ENCODE peak calls at places on chromosomes 5 and 9, in five cellular contexts. One of them, this sample, is unnamed. For H3K4me1, the result is how much of the 10 kb centered on the place peaks cover.

GRCh38 chr5:10756539-10756938 is 4.5 kb downstream of the DAP start:
- DNase-seq in kidney: no peak
- DNase-seq in PC-9: no peak
- DNase-seq in ovary: no peak
- DNase-seq in IMR-90: peak
- DNase-seq in this sample: no peak

GRCh38 chr5:13331585-13331984 is 612.9 kb downstream of the DNAH5 start:
- DNase-seq in kidney: peak
- DNase-seq in PC-9: no peak
- DNase-seq in IMR-90: no peak
- DNase-seq in ovary: no peak
- DNase-seq in this sample: no peak

GRCh38 chr5:169174923-169175322 is 126.0 kb downstream of the SLIT3 start:
- DNase-seq in ovary: no peak
- DNase-seq in kidney: no peak
- DNase-seq in PC-9: no peak
- DNase-seq in IMR-90: no peak
- DNase-seq in this sample: no peak

GRCh38 chr9:126499005-126499910 is 114.5 kb upstream of the LMX1B start:
- DNase-seq in IMR-90: peak
- DNase-seq in kidney: peak
- DNase-seq in ovary: peak
- DNase-seq in PC-9: no peak
- DNase-seq in this sample: no peak

GRCh38 chr5:93145019-93145418 is 436.0 kb downstream of the NR2F1-AS1 start:
- DNase-seq in ovary: no peak
- DNase-seq in IMR-90: no peak
- DNase-seq in PC-9: no peak
- DNase-seq in kidney: no peak
- DNase-seq in this sample: no peak

GRCh38 chr9:12735669-12736068 is 39.2 kb upstream of the LURAP1L start:
- DNase-seq in IMR-90: no peak
- DNase-seq in PC-9: no peak
- DNase-seq in kidney: no peak
- DNase-seq in ovary: no peak
- DNase-seq in this sample: no peak

GRCh38 chr9:91465420-91465819 is 41.8 kb upstream of the NFIL3 start:
- DNase-seq in IMR-90: peak
- DNase-seq in kidney: no peak
- DNase-seq in ovary: no peak
- DNase-seq in PC-9: peak
- DNase-seq in this sample: no peak

GRCh38 chr5:157603333-157604190 is 28.0 kb upstream of the ADAM19 start:
- DNase-seq in IMR-90: peak
- DNase-seq in PC-9: peak
- DNase-seq in kidney: no peak
- DNase-seq in ovary: no peak
- DNase-seq in this sample: no peak

GRCh38 chr9:38202335-38202938 is 133.4 kb upstream of the SHB start:
- DNase-seq in PC-9: no peak
- DNase-seq in IMR-90: no peak
- DNase-seq in ovary: no peak
- DNase-seq in kidney: no peak
- DNase-seq in this sample: no peak

GRCh38 chr9:110050925-110051355 is 157.0 kb downstream of the C9orf152 start:
- DNase-seq in PC-9: peak
- DNase-seq in ovary: no peak
- DNase-seq in IMR-90: peak
- DNase-seq in kidney: no peak
- DNase-seq in this sample: no peak

GRCh38 chr5:169296456-169297220 is 4.3 kb downstream of the SLIT3 start:
- DNase-seq in ovary: no peak
- DNase-seq in PC-9: no peak
- DNase-seq in IMR-90: no peak
- DNase-seq in kidney: peak
- DNase-seq in this sample: peak

GRCh38 chr9:98897745-98898144 is 46.0 kb upstream of the COL15A1 start:
- DNase-seq in ovary: no peak
- DNase-seq in PC-9: no peak
- DNase-seq in IMR-90: peak
- DNase-seq in kidney: no peak
- DNase-seq in this sample: no peak

GRCh38 chr5:1008451-1009358 is at the start of gene NKD2:
- DNase-seq in ovary: peak
- DNase-seq in PC-9: no peak
- DNase-seq in IMR-90: no peak
- DNase-seq in kidney: peak
- DNase-seq in this sample: peak

GRCh38 chr9:21796768-21797167 is 5.7 kb upstream of the MTAP start:
- DNase-seq in IMR-90: peak
- DNase-seq in kidney: no peak
- DNase-seq in ovary: no peak
- DNase-seq in PC-9: peak
- DNase-seq in this sample: no peak

GRCh38 chr9:128558431-128559310 is 6.3 kb downstream of the SPTAN1 start:
- DNase-seq in ovary: peak
- DNase-seq in kidney: peak
- DNase-seq in IMR-90: peak
- DNase-seq in PC-9: peak
- DNase-seq in this sample: peak

GRCh38 chr9:128556915-128557634 is 4.7 kb downstream of the SPTAN1 start:
- DNase-seq in ovary: no peak
- DNase-seq in PC-9: no peak
- DNase-seq in IMR-90: no peak
- DNase-seq in kidney: no peak
- DNase-seq in this sample: no peak

GRCh38 chr9:128554155-128554862 is 1.9 kb downstream of the SPTAN1 start:
- DNase-seq in ovary: peak
- DNase-seq in PC-9: peak
- DNase-seq in IMR-90: peak
- DNase-seq in kidney: no peak
- DNase-seq in this sample: peak

GRCh38 chr9:128555180-128555721 is 2.9 kb downstream of the SPTAN1 start:
- DNase-seq in ovary: no peak
- DNase-seq in kidney: no peak
- DNase-seq in PC-9: peak
- DNase-seq in IMR-90: peak
- DNase-seq in this sample: no peak

GRCh38 chr9:128556276-128556675 is 3.9 kb downstream of the SPTAN1 start:
- DNase-seq in IMR-90: no peak
- DNase-seq in kidney: no peak
- DNase-seq in PC-9: peak
- DNase-seq in ovary: no peak
- DNase-seq in this sample: no peak
- H3K4me1 ChIP-seq in IMR-90: under half
- H3K4me1 ChIP-seq in kidney: under half
- H3K4me1 ChIP-seq in PC-9: half or more
- H3K4me1 ChIP-seq in ovary: under half
- H3K4me1 ChIP-seq in this sample: under half

GRCh38 chr9:36190388-36191289 is at the start of gene CLTA:
- DNase-seq in IMR-90: peak
- DNase-seq in ovary: peak
- DNase-seq in kidney: peak
- DNase-seq in PC-9: peak
- DNase-seq in this sample: peak
- TF ChIP-seq CTCF in IMR-90: peak
- TF ChIP-seq CTCF in ovary: peak
- TF ChIP-seq CTCF in kidney: peak
- TF ChIP-seq CTCF in PC-9: peak
- TF ChIP-seq CTCF in this sample: peak

DNA sequence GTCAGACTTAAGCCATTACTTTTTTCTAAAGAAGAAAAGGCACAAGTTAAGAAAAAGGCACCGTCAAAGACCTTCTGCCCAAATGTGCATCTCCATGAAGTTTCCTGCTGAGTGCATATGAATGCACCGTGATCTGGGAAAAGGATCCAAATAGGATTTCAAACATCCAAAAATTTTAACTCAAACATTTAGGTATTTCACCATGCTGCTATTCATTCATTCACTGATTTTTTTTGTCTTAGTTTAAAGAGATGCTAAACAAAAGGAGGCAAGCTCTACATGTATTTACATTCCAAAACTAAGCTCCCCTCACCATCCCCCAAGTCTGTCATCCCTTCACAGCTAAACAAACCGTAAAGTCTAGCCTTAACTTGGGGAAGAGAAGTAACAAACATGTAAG is 291.9 kb downstream of the ARL15 start:
- DNase-seq in ovary: no peak
- DNase-seq in IMR-90: peak
- DNase-seq in PC-9: no peak
- DNase-seq in kidney: no peak
- DNase-seq in this sample: no peak
- H3K4me1 ChIP-seq in ovary: under half
- H3K4me1 ChIP-seq in IMR-90: under half
- H3K4me1 ChIP-seq in PC-9: under half
- H3K4me1 ChIP-seq in kidney: under half
- H3K4me1 ChIP-seq in this sample: under half

GRCh38 chr9:129587487-129588262 is 33.2 kb downstream of the C9orf50 start:
- DNase-seq in kidney: peak
- DNase-seq in PC-9: no peak
- DNase-seq in ovary: no peak
- DNase-seq in IMR-90: peak
- DNase-seq in this sample: no peak

GRCh38 chr9:129584136-129584535 is 36.8 kb downstream of the C9orf50 start:
- DNase-seq in ovary: peak
- DNase-seq in kidney: no peak
- DNase-seq in IMR-90: peak
- DNase-seq in PC-9: peak
- DNase-seq in this sample: no peak

GRCh38 chr9:129585352-129585751 is 35.5 kb downstream of the C9orf50 start:
- DNase-seq in PC-9: no peak
- DNase-seq in kidney: no peak
- DNase-seq in IMR-90: no peak
- DNase-seq in ovary: no peak
- DNase-seq in this sample: no peak

GRCh38 chr9:129586647-129587046 is 34.3 kb downstream of the C9orf50 start:
- DNase-seq in ovary: peak
- DNase-seq in IMR-90: no peak
- DNase-seq in kidney: peak
- DNase-seq in PC-9: no peak
- DNase-seq in this sample: no peak

DNA sequence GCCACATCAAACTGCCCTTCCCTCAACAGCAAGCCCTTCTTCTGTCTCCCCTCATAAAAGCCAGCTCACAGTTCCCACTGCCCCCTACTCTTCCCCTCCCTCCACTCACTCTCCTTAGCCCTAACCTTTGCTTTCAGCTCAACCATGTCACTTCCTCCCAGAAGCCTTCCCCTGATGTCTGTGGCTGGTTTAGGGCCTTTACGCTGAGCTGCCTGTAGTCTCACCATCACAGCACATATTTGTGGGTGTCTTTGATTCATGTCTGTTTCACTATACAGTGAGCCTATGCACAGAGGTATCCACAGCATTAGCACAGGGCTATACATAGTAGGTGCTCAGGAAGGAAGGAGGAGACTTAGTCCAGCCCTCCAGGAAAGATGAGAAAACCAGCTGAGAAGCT is 34.7 kb downstream of the C9orf50 start:
- DNase-seq in kidney: no peak
- DNase-seq in ovary: no peak
- DNase-seq in PC-9: no peak
- DNase-seq in IMR-90: no peak
- DNase-seq in this sample: no peak
- TF ChIP-seq CTCF in kidney: no peak
- TF ChIP-seq CTCF in ovary: no peak
- TF ChIP-seq CTCF in PC-9: no peak
- TF ChIP-seq CTCF in IMR-90: no peak
- TF ChIP-seq CTCF in this sample: no peak

DNA sequence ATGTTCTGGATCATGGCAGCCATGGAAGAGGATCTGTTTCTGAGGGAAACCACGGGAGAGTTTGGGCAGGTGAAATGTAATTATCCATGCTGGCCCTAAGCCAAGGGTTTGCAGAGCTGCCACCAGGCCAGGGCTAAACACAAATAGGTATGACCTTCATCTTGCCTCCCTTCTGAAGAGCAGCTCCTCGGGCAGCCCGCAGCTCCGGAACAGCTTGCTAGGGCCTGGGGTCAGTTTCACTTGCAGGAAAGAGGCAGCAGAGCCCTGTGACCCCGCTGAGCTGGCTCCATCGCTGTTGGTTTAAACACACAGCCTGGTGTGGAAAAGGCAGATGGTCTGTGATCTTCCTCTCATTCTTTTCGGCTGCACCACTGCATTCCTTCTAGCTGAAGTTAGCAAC is 141.4 kb downstream of the TMEM38B start:
- DNase-seq in PC-9: no peak
- DNase-seq in kidney: no peak
- DNase-seq in IMR-90: peak
- DNase-seq in ovary: no peak
- DNase-seq in this sample: no peak
- H3K4me1 ChIP-seq in PC-9: under half
- H3K4me1 ChIP-seq in kidney: under half
- H3K4me1 ChIP-seq in IMR-90: under half
- H3K4me1 ChIP-seq in ovary: under half
- H3K4me1 ChIP-seq in this sample: under half

DNA sequence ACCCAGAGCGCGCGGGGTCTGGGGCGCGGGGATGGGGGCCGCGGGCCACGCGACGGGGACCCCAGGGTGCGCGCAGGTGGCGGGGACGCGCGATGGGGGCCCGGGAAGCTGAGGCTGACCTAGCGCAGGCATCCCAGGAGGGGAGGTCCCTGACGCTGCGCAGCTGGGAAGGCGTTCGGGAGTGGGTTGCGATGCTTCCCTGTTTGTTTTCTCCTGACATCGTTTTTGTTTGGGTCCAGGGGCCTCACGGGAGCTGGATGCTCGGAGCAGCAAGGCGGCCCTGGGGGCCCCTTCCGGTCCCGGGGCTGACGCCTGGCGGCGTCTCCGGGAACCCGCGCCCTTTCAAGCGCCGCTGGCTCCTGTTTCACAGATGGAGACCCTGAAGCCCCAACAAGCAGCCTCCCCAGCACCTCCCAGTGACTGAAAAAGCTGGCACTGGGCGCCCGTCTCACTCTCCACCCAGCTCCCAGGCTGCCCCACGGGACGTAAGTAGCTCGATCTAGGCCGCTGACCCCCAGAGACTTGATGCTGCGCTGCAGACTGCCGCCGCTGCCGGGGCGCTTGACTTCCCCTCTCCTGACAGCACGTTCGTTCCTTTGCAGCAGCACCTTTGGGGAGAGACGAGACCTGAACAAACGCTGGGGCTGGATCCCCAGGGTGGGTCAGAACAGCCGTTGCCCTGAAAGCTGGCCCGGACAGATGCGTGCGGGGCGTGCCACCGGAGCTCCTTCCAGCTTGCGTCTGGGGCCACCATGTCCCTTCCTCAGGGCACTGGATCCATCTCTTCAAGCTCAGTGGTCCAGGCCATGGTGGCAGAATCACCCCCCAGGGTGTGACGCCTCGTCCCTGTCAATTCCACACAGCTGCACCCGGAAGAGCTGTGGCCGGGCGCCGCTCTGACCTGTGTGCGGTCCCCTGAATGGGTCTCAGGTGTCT is 593 bp downstream of the BRD3OS start:
- DNase-seq in ovary: peak
- DNase-seq in IMR-90: peak
- DNase-seq in kidney: no peak
- DNase-seq in PC-9: no peak
- DNase-seq in this sample: no peak
- TF ChIP-seq CTCF in ovary: no peak
- TF ChIP-seq CTCF in IMR-90: peak
- TF ChIP-seq CTCF in kidney: no peak
- TF ChIP-seq CTCF in PC-9: no peak
- TF ChIP-seq CTCF in this sample: no peak

GRCh38 chr5:141519605-141520288 is 30.9 kb downstream of the PCDHGC5 start:
- DNase-seq in ovary: no peak
- DNase-seq in kidney: no peak
- DNase-seq in PC-9: no peak
- DNase-seq in IMR-90: peak
- DNase-seq in this sample: no peak
- H3K4me1 ChIP-seq in ovary: under half
- H3K4me1 ChIP-seq in kidney: under half
- H3K4me1 ChIP-seq in PC-9: under half
- H3K4me1 ChIP-seq in IMR-90: under half
- H3K4me1 ChIP-seq in this sample: under half